ENCODE peak calls at places on chromosome 10, in nine cellular contexts. K, F, I, L, N, T, V, H and D are unnamed samples.

GRCh38 chr10:100377830-100378229 is 30.8 kb downstream of the SCD start:
- DNase-seq in K (no peak), F (no peak), I (no peak), L (no peak), N (no peak), T (no peak), V (no peak), H (no peak), D (no peak)

GRCh38 chr10:29257106-29257783 is 31.6 kb upstream of the LYZL1 start:
- DNase-seq in K (peak), F (peak), I (peak), L (no peak), N (no peak), T (peak), V (no peak), H (peak), D (peak)

GRCh38 chr10:12925845-12926244 is 75.7 kb downstream of the CCDC3 start:
- DNase-seq in K (no peak), F (no peak), I (no peak), L (no peak), N (no peak), T (no peak), V (no peak), H (no peak), D (no peak)

GRCh38 chr10:101042667-101043355 is 11.8 kb downstream of the SFXN3 start:
- DNase-seq in K (peak), F (peak), I (peak), L (peak), N (peak), T (peak), V (peak), H (peak), D (peak)

GRCh38 chr10:95865814-95866447 is 41.8 kb upstream of the CC2D2B start:
- DNase-seq in K (no peak), F (no peak), I (no peak), L (no peak), N (no peak), T (no peak), V (no peak), H (no peak), D (no peak)

GRCh38 chr10:14603539-14604102 is 171.1 kb downstream of the FAM107B start:
- DNase-seq in K (no peak), F (no peak), I (no peak), L (peak), N (no peak), T (peak), V (peak), H (no peak), D (peak)

GRCh38 chr10:102280397-102281015 is 35.2 kb downstream of the GBF1 start:
- DNase-seq in K (peak), F (no peak), I (no peak), L (no peak), N (no peak), T (no peak), V (no peak), H (no peak), D (peak)

GRCh38 chr10:1736180-1736971 is 949 bp downstream of the ADARB2 start:
- DNase-seq in K (no peak), F (no peak), I (no peak), L (peak), N (no peak), T (no peak), V (no peak), H (no peak), D (no peak)

GRCh38 chr10:6195891-6196290 is 6.8 kb upstream of the PFKFB3 start:
- DNase-seq in K (no peak), F (no peak), I (no peak), L (no peak), N (no peak), T (no peak), V (no peak), H (no peak), D (no peak)

GRCh38 chr10:4082851-4083250 is 297.8 kb upstream of the KLF6 start:
- DNase-seq in K (no peak), F (peak), I (no peak), L (no peak), N (no peak), T (no peak), V (no peak), H (no peak), D (no peak)

GRCh38 chr10:73850863-73851461 is 23.4 kb downstream of the CAMK2G start:
- DNase-seq in K (peak), F (peak), I (no peak), L (no peak), N (peak), T (no peak), V (no peak), H (no peak), D (peak)

GRCh38 chr10:80751940-80752339 is 214.2 kb downstream of the SH2D4B start:
- DNase-seq in K (no peak), F (no peak), I (no peak), L (no peak), N (no peak), T (no peak), V (no peak), H (no peak), D (no peak)

GRCh38 chr10:131885391-131886165 is 15.2 kb upstream of the PPP2R2D start:
- DNase-seq in K (peak), F (peak), I (peak), L (peak), N (peak), T (peak), V (peak), H (peak), D (peak)

GRCh38 chr10:28284126-28284525 is 18.7 kb downstream of the MPP7 start:
- DNase-seq in K (no peak), F (no peak), I (peak), L (no peak), N (no peak), T (no peak), V (no peak), H (peak), D (no peak)

GRCh38 chr10:6999232-6999925 is 411.5 kb downstream of the SFMBT2 start:
- DNase-seq in K (no peak), F (no peak), I (no peak), L (no peak), N (no peak), T (no peak), V (no peak), H (no peak), D (no peak)

GRCh38 chr10:121559321-121559720 is 38.9 kb downstream of the FGFR2 start:
- DNase-seq in K (no peak), F (no peak), I (no peak), L (peak), N (no peak), T (no peak), V (no peak), H (no peak), D (no peak)

GRCh38 chr10:73969224-73969811 is 28.6 kb upstream of the VCL start:
- DNase-seq in K (no peak), F (no peak), I (peak), L (no peak), N (no peak), T (no peak), V (no peak), H (no peak), D (no peak)

GRCh38 chr10:15591431-15591830 is 128.3 kb downstream of the ITGA8 start:
- DNase-seq in K (no peak), F (no peak), I (no peak), L (no peak), N (no peak), T (no peak), V (no peak), H (no peak), D (no peak)

GRCh38 chr10:116665541-116666125 is 44.9 kb downstream of the PNLIPRP2 start:
- DNase-seq in K (no peak), F (no peak), I (no peak), L (no peak), N (no peak), T (no peak), V (peak), H (peak), D (no peak)

GRCh38 chr10:11668847-11669610 is 57.6 kb upstream of the USP6NL start:
- DNase-seq in K (no peak), F (no peak), I (no peak), L (no peak), N (no peak), T (no peak), V (no peak), H (no peak), D (no peak)

GRCh38 chr10:47035447-47036337 is 124.5 kb downstream of the PTPN20 start:
- DNase-seq in K (no peak), F (no peak), I (no peak), L (no peak), N (peak), T (no peak), V (no peak), H (peak), D (peak)

GRCh38 chr10:124989526-124989925 is 47.6 kb downstream of the ZRANB1 start:
- DNase-seq in K (no peak), F (peak), I (no peak), L (no peak), N (no peak), T (no peak), V (no peak), H (no peak), D (peak)

GRCh38 chr10:121077331-121077730 is 226.2 kb downstream of the WDR11 start:
- DNase-seq in K (no peak), F (no peak), I (peak), L (peak), N (peak), T (no peak), V (no peak), H (no peak), D (no peak)

GRCh38 chr10:110571093-110571743 is 3.7 kb downstream of the SMC3 start:
- DNase-seq in K (no peak), F (no peak), I (no peak), L (no peak), N (no peak), T (no peak), V (no peak), H (no peak), D (no peak)

GRCh38 chr10:43137701-43137970 is 609 bp upstream of the CSGALNACT2 start:
- DNase-seq in K (peak), F (peak), I (no peak), L (peak), N (no peak), T (peak), V (peak), H (peak), D (peak)

GRCh38 chr10:130932326-130933007 is 379.1 kb downstream of the TCERG1L start:
- DNase-seq in K (no peak), F (no peak), I (no peak), L (no peak), N (no peak), T (no peak), V (no peak), H (no peak), D (no peak)

GRCh38 chr10:18539335-18539734 is 112.1 kb downstream of the NSUN6 start:
- DNase-seq in K (no peak), F (no peak), I (no peak), L (no peak), N (no peak), T (no peak), V (no peak), H (no peak), D (no peak)

GRCh38 chr10:80171248-80171660 is 34.1 kb downstream of the ANXA11 start:
- DNase-seq in K (no peak), F (no peak), I (no peak), L (no peak), N (no peak), T (no peak), V (no peak), H (no peak), D (no peak)

DNA sequence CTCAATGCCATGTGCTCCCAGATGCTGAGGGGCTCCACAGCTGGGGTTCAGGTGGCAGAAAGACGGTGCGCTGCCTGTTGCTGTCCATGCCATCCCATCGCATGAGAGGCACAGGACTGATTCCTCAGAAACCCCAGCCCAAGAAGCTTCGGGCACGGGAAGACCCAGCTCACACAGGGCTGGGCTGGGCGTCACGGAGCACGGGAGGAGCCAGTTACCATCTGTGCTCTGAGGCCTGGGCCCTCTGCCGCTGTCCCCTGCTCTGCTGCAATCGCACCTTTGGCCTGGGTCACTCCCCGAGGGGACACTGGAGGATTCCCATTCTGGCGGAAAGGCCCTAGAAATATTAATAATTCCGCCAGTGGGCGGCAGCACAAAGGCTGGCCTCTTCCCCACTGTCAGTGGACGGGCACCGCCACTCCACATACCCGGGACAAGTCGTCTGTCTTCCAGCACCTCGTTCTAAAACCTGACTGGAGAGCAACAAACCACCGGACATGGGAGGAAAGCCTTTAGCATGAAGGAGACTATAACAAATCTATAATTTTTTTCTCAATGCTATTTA is 92.1 kb downstream of the PIP4K2A start:
- DNase-seq in K (no peak), F (no peak), I (no peak), L (no peak), N (no peak), T (peak), V (no peak), H (no peak), D (no peak)
- TF ChIP-seq CTCF in K (no peak), F (no peak), I (no peak), L (no peak), N (no peak), T (no peak), V (no peak), H (no peak), D (no peak)

GRCh38 chr10:123303581-123303980 is 149.4 kb downstream of the BUB3 start:
- DNase-seq in K (no peak), F (no peak), I (no peak), L (no peak), N (no peak), T (no peak), V (no peak), H (no peak), D (no peak)

GRCh38 chr10:123298583-123298982 is 144.4 kb downstream of the BUB3 start:
- DNase-seq in K (no peak), F (no peak), I (no peak), L (no peak), N (no peak), T (no peak), V (no peak), H (no peak), D (no peak)

GRCh38 chr10:123299598-123299997 is 145.4 kb downstream of the BUB3 start:
- DNase-seq in K (no peak), F (no peak), I (no peak), L (no peak), N (no peak), T (no peak), V (no peak), H (no peak), D (no peak)

GRCh38 chr10:123297175-123297574 is 143.0 kb downstream of the BUB3 start:
- DNase-seq in K (no peak), F (no peak), I (no peak), L (no peak), N (no peak), T (no peak), V (no peak), H (no peak), D (no peak)

GRCh38 chr10:123301077-123301875 is 147.1 kb downstream of the BUB3 start:
- DNase-seq in K (no peak), F (no peak), I (peak), L (peak), N (peak), T (peak), V (peak), H (peak), D (no peak)
- TF ChIP-seq CTCF in K (peak), F (no peak), I (no peak), L (no peak), N (no peak), T (no peak), V (no peak), H (no peak), D (no peak)

GRCh38 chr10:103367782-103368518 is at the start of gene TAF5:
- DNase-seq in K (peak), F (peak), I (peak), L (peak), N (peak), T (peak), V (peak), H (peak), D (peak)
- TF ChIP-seq CTCF in K (no peak), F (peak), I (no peak), L (peak), N (no peak), T (peak), V (no peak), H (no peak), D (no peak)

DNA sequence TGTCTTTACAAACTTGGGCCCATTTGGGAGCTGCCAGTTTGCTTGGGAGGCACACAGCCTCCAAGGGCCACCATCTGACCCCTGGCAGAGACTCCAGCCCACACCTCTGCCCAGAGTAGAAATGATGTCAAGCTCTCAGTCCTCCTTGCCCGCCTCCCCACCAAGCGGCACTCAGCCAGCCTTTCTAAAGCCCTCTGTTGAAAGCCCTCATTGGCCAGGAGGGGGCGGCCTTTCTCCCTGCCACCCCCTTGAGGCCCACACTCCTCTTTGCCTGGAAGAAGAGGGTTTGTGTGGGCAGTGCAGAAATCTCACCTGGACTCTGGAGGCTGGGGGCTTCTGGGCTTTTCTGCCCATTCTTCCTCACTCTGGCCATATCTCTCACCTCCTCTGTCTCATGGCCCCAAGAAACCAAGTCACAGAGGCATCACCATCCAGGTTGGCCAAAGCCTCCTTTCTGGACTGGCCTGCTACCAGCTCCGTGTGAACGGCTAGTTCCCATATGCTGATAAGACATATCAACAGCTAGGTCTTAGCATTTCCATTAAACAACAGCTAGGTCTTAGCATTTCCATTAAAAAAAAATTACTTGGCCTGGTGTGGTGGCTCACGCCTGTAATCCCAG is 36.1 kb downstream of the UBTD1 start:
- DNase-seq in K (no peak), F (no peak), I (no peak), L (peak), N (peak), T (no peak), V (no peak), H (no peak), D (peak)
- TF ChIP-seq CTCF in K (peak), F (peak), I (peak), L (peak), N (peak), T (peak), V (peak), H (peak), D (peak)

DNA sequence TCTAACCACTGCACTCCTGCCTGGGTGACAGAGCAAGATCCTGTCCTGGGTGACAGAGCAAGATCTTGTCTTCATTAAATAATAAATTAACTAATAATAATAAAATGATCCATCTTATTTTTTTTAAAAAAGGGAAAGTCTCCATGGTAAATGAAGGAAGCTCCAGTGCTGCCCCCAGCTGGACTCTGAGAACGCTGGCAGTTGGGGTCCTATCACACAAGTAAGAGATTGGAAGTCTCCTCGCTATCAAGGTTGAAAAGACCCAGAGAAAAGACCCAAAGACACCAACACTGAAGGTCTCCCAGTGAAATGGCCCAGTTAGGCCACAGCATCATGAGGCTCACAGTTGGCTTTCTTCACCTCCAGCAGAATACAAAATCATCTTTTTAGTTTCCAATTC is 13.8 kb upstream of the C10orf67 start:
- DNase-seq in K (peak), F (no peak), I (no peak), L (peak), N (peak), T (no peak), V (no peak), H (no peak), D (no peak)
- TF ChIP-seq CTCF in K (peak), F (peak), I (no peak), L (peak), N (no peak), T (peak), V (peak), H (no peak), D (no peak)

GRCh38 chr10:32153252-32153651 is 97.0 kb upstream of the KIF5B start:
- DNase-seq in K (no peak), F (no peak), I (no peak), L (no peak), N (no peak), T (no peak), V (no peak), H (no peak), D (no peak)
- TF ChIP-seq CTCF in K (no peak), F (no peak), I (no peak), L (no peak), N (no peak), T (no peak), V (no peak), H (no peak), D (no peak)

GRCh38 chr10:69949770-69950169 is 102.9 kb upstream of the MACROH2A2 start:
- DNase-seq in K (no peak), F (no peak), I (no peak), L (no peak), N (no peak), T (no peak), V (no peak), H (no peak), D (no peak)

GRCh38 chr10:69944761-69945160 is 107.9 kb upstream of the MACROH2A2 start:
- DNase-seq in K (no peak), F (no peak), I (no peak), L (no peak), N (no peak), T (no peak), V (no peak), H (no peak), D (no peak)

GRCh38 chr10:69951658-69952057 is 101.0 kb upstream of the MACROH2A2 start:
- DNase-seq in K (no peak), F (no peak), I (no peak), L (peak), N (no peak), T (no peak), V (no peak), H (no peak), D (no peak)

GRCh38 chr10:69952069-69952800 is 100.4 kb upstream of the MACROH2A2 start:
- DNase-seq in K (no peak), F (no peak), I (no peak), L (peak), N (peak), T (no peak), V (no peak), H (no peak), D (no peak)

DNA sequence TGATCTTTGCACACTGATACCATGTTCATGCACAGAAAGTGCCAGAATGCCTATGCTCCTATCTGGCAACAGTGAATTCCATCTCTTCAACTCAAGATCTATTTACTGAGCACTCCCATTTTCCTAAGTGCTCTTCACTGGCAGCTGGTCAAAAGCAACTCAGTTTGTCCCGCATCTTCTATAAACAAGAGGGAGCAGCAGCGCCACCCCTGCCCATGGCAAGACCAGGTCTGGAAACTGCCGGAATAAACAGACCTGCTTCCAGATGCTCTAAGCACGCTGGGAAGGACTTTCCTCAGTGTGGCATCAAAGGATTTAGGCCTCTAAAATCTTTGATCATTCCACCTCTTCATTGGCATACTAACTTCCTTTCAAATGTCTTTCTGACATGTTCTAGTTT is 104.4 kb upstream of the MACROH2A2 start:
- DNase-seq in K (no peak), F (no peak), I (no peak), L (no peak), N (no peak), T (no peak), V (no peak), H (no peak), D (no peak)
- TF ChIP-seq CTCF in K (no peak), F (peak), I (no peak), L (no peak), N (no peak), T (no peak), V (no peak), H (no peak), D (no peak)